ENCODE peak calls at places on chromosomes 2 and 18, in six cellular contexts. W, E, N, Y, B and D are unnamed samples. For H3K4me1, the result is how much of the 10 kb centered on the place peaks cover.

GRCh38 chr2:64626963-64627760 is 26.6 kb downstream of the SERTAD2 start:
- DNase-seq in W (no peak), E (no peak), N (peak), Y (peak), B (no peak), D (no peak)

GRCh38 chr2:182618672-182619079 is 97.4 kb upstream of the DNAJC10 start:
- DNase-seq in W (no peak), E (no peak), N (no peak), Y (no peak), B (no peak), D (no peak)

GRCh38 chr2:1613078-1613445 is 131.3 kb downstream of the PXDN start:
- DNase-seq in W (no peak), E (no peak), N (peak), Y (no peak), B (no peak), D (no peak)

GRCh38 chr2:238267341-238267710 is 21.1 kb downstream of the PER2 start:
- DNase-seq in W (no peak), E (no peak), N (no peak), Y (no peak), B (no peak), D (no peak)

GRCh38 chr2:149160701-149161217 is 122.3 kb downstream of the LYPD6B start:
- DNase-seq in W (peak), E (no peak), N (no peak), Y (peak), B (no peak), D (no peak)

GRCh38 chr18:26721876-26722581 is 143.5 kb downstream of the AQP4 start:
- DNase-seq in W (no peak), E (no peak), N (no peak), Y (no peak), B (no peak), D (no peak)

GRCh38 chr18:78106946-78107345 is 857.3 kb downstream of the GALR1 start:
- DNase-seq in W (no peak), E (no peak), N (no peak), Y (no peak), B (no peak), D (no peak)

GRCh38 chr2:118241128-118241527 is 152.9 kb downstream of the INSIG2 start:
- DNase-seq in W (no peak), E (no peak), N (no peak), Y (no peak), B (no peak), D (no peak)

GRCh38 chr2:16030206-16031054 is 90.1 kb downstream of the MYCN start:
- DNase-seq in W (no peak), E (no peak), N (no peak), Y (no peak), B (no peak), D (no peak)

GRCh38 chr18:44943201-44943881 is 262.7 kb downstream of the SETBP1 start:
- DNase-seq in W (no peak), E (no peak), N (no peak), Y (no peak), B (no peak), D (peak)

GRCh38 chr2:147609301-147609700 is 235.5 kb upstream of the ACVR2A start:
- DNase-seq in W (no peak), E (no peak), N (no peak), Y (no peak), B (no peak), D (no peak)

GRCh38 chr2:143994936-143995335 is 525.0 kb downstream of the ZEB2 start:
- DNase-seq in W (no peak), E (no peak), N (no peak), Y (no peak), B (no peak), D (no peak)

GRCh38 chr2:127052068-127052770 is 54.7 kb downstream of the BIN1 start:
- DNase-seq in W (no peak), E (no peak), N (peak), Y (no peak), B (no peak), D (no peak)

GRCh38 chr2:24049485-24050021 is at the start of gene FKBP1B:
- DNase-seq in W (peak), E (peak), N (peak), Y (peak), B (no peak), D (no peak)

GRCh38 chr2:85312404-85312803 is 15.4 kb downstream of the TGOLN2 start:
- DNase-seq in W (no peak), E (no peak), N (no peak), Y (no peak), B (no peak), D (no peak)

GRCh38 chr18:36376361-36376760 is 78.8 kb downstream of the FHOD3 start:
- DNase-seq in W (no peak), E (no peak), N (no peak), Y (no peak), B (no peak), D (no peak)

GRCh38 chr2:177599072-177599688 is 206.6 kb downstream of the AGPS start:
- DNase-seq in W (no peak), E (no peak), N (no peak), Y (no peak), B (no peak), D (no peak)

GRCh38 chr2:161436411-161436810 is 20.3 kb downstream of the TBR1 start:
- DNase-seq in W (no peak), E (no peak), N (no peak), Y (no peak), B (no peak), D (no peak)

GRCh38 chr2:136281281-136282117 is 163.6 kb upstream of the CXCR4 start:
- DNase-seq in W (no peak), E (no peak), N (peak), Y (no peak), B (no peak), D (no peak)

GRCh38 chr2:152065945-152066344 is 32.9 kb downstream of the CACNB4 start:
- DNase-seq in W (no peak), E (no peak), N (no peak), Y (no peak), B (no peak), D (no peak)

GRCh38 chr2:39510087-39510486 is 73.0 kb upstream of the MAP4K3 start:
- DNase-seq in W (no peak), E (no peak), N (no peak), Y (no peak), B (no peak), D (no peak)

GRCh38 chr18:67665266-67665665 is 148.7 kb upstream of the DSEL start:
- DNase-seq in W (no peak), E (no peak), N (no peak), Y (no peak), B (no peak), D (no peak)

GRCh38 chr2:69997296-69998184 is 36.1 kb upstream of the ASPRV1 start:
- DNase-seq in W (no peak), E (no peak), N (no peak), Y (no peak), B (no peak), D (peak)

GRCh38 chr2:143229952-143230351 is 100.7 kb downstream of the ARHGAP15 start:
- DNase-seq in W (no peak), E (no peak), N (no peak), Y (no peak), B (no peak), D (no peak)

GRCh38 chr2:164742738-164743317 is 98.8 kb downstream of the COBLL1 start:
- DNase-seq in W (no peak), E (no peak), N (no peak), Y (peak), B (no peak), D (no peak)

GRCh38 chr2:4662161-4662779 is 958.9 kb downstream of the DCDC2C start:
- DNase-seq in W (no peak), E (no peak), N (no peak), Y (no peak), B (no peak), D (no peak)

GRCh38 chr2:70528921-70529320 is 24.7 kb downstream of the TGFA start:
- DNase-seq in W (no peak), E (no peak), N (no peak), Y (no peak), B (no peak), D (no peak)

GRCh38 chr2:121133551-121134319 is 151.3 kb downstream of the TFCP2L1 start:
- DNase-seq in W (no peak), E (no peak), N (no peak), Y (no peak), B (no peak), D (no peak)

GRCh38 chr2:70620020-70620419 is 66.4 kb upstream of the TGFA start:
- DNase-seq in W (no peak), E (no peak), N (no peak), Y (no peak), B (no peak), D (no peak)

GRCh38 chr2:160324161-160324768 is 124.2 kb upstream of the ITGB6 start:
- DNase-seq in W (peak), E (peak), N (peak), Y (peak), B (no peak), D (no peak)

GRCh38 chr2:167875524-167875923 is 371.9 kb downstream of the STK39 start:
- DNase-seq in W (no peak), E (no peak), N (no peak), Y (no peak), B (no peak), D (no peak)

GRCh38 chr18:75034937-75035336 is 174.0 kb downstream of the PTGR3 start:
- DNase-seq in W (no peak), E (no peak), N (no peak), Y (no peak), B (no peak), D (no peak)

DNA sequence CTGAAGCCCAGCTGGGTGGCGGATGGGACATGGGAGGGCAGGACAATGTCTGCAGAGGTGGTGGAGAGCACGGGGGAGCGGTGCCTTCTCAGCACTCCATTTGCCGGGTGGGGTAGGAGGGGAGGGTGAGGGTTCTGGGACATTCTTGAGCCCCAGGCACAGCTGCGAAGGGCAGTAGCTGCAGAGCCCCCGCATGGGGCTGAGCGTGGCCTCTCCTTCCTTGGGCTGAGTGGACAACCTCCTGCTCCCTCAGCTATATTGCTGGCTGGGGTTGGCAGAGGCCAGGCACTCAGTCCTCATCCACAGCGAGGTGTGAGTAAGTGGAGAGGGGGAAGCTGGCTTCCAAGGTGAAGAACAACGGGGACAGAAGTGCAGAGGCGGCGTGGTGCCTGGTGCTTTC is 50.1 kb downstream of the RHOB start:
- DNase-seq in W (no peak), E (no peak), N (no peak), Y (no peak), B (no peak), D (no peak)
- H3K4me1 ChIP-seq in W (under half), E (under half), N (under half), Y (under half), B (under half), D (under half)

GRCh38 chr18:471701-472100 is 28.8 kb downstream of the COLEC12 start:
- DNase-seq in W (no peak), E (no peak), N (no peak), Y (no peak), B (no peak), D (no peak)

GRCh38 chr18:470661-471501 is 29.6 kb downstream of the COLEC12 start:
- DNase-seq in W (no peak), E (no peak), N (no peak), Y (no peak), B (no peak), D (no peak)

GRCh38 chr18:473687-474265 is 26.7 kb downstream of the COLEC12 start:
- DNase-seq in W (no peak), E (no peak), N (no peak), Y (no peak), B (no peak), D (no peak)

GRCh38 chr18:464311-464659 is 36.2 kb downstream of the COLEC12 start:
- DNase-seq in W (no peak), E (no peak), N (no peak), Y (no peak), B (no peak), D (no peak)

DNA sequence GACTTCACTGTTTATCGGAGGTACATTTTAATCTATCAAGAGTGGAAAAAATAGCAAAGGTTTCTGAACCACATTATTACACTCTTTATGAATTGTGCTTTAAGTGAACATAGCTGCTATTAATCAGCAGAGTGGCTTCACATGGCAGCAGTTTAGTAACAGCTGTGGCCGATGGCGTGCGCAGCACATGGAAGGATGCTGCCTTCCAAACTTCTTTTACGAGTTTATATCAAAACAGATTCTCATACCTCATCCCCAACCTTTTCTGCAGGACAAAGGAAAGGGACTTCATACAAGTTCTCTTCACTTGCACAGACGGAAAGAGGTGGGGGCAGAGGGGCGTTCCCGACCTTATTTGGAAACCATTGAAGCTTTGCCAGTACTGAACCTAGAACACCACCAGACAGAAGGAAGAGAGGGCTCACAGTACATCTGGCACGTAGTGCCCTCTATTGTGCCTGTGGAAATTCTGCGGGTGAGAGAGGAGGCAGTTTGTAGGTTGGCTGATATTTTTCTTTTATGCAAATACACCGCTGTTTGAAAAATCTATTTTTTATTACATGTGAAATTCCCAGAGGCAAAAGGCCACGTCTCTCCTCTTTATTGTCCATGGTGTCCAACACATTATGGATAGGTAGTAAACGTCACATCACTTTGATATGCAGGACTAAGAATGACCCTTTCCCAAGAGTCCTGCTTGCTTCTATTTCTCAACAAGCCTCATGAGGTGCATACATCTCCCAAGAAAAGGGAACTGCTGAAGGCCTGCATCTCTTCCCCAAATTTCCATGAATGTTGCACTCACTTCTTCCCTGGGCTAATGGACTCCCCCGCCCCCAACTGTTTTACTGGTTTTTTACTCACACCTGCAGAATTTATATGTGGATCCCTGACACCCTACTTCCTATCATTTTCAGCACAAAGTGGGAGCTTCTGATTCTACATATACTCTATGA is 31.4 kb downstream of the COLEC12 start:
- DNase-seq in W (peak), E (no peak), N (peak), Y (no peak), B (no peak), D (no peak)
- H3K4me3 ChIP-seq in W (no peak), E (no peak), N (no peak), Y (no peak), B (no peak), D (no peak)

DNA sequence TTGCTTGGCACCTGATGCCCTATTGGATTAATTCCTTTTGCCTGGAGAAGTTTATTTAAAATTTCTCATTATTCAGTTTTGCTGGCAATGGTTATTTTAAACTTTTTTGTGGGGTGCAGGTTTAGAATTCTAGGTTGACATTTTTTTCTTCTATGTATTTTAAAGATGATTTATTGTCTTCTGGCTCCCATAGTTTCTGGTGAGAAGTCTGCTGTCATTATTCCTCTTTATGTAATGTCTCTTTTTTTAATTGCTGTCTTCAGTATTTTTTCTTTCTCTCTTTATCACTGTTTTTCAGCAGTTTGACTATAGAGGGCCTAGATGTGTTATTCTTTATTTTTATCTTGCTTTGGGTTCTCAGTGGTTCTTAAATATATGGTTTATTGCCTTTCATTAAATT is 182.2 kb upstream of the STON1 start:
- DNase-seq in W (peak), E (no peak), N (peak), Y (no peak), B (no peak), D (no peak)
- H3K4me1 ChIP-seq in W (under half), E (under half), N (under half), Y (under half), B (under half), D (under half)

GRCh38 chr2:163731735-163732134 is 4.1 kb downstream of the FIGN start:
- DNase-seq in W (no peak), E (no peak), N (no peak), Y (no peak), B (no peak), D (no peak)

GRCh38 chr2:163730556-163730955 is 5.3 kb downstream of the FIGN start:
- DNase-seq in W (no peak), E (no peak), N (no peak), Y (no peak), B (no peak), D (no peak)

GRCh38 chr2:163734401-163734800 is 1.4 kb downstream of the FIGN start:
- DNase-seq in W (no peak), E (no peak), N (no peak), Y (no peak), B (no peak), D (no peak)

GRCh38 chr2:163733301-163733938 is 2.4 kb downstream of the FIGN start:
- DNase-seq in W (no peak), E (no peak), N (peak), Y (peak), B (no peak), D (no peak)

DNA sequence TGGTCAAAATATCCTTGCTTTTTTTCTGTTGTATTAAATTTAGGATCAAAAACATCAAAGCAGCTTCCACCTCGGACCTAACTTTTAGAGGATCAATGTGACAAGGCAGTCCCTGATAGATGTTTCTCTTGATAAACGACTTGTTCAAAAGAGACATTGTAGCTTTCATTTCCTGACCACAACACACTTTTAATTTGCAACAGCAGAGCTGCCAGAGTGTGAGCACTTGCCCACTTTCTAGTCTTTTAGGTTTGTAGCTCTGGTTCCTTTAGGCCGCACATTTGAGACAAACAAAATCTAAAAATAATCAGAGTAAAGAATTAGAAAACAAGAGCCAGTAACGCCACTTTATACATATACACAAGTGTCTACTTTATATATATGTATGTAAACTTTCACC is 3.1 kb downstream of the FIGN start:
- DNase-seq in W (no peak), E (no peak), N (no peak), Y (no peak), B (no peak), D (no peak)
- H3K4me3 ChIP-seq in W (no peak), E (no peak), N (peak), Y (peak), B (no peak), D (peak)

GRCh38 chr2:230429513-230429912 is 13.5 kb downstream of the SP100 start:
- DNase-seq in W (no peak), E (no peak), N (no peak), Y (no peak), B (no peak), D (no peak)
- H3K4me1 ChIP-seq in W (under half), E (under half), N (under half), Y (under half), B (under half), D (under half)

GRCh38 chr2:217936952-217937351 is 65.8 kb downstream of the TNS1 start:
- DNase-seq in W (no peak), E (no peak), N (no peak), Y (no peak), B (no peak), D (no peak)

GRCh38 chr2:217939220-217939619 is 63.6 kb downstream of the TNS1 start:
- DNase-seq in W (no peak), E (no peak), N (no peak), Y (no peak), B (no peak), D (no peak)

GRCh38 chr2:217937446-217937845 is 65.3 kb downstream of the TNS1 start:
- DNase-seq in W (no peak), E (no peak), N (peak), Y (no peak), B (no peak), D (no peak)

GRCh38 chr2:217939629-217940245 is 63.1 kb downstream of the TNS1 start:
- DNase-seq in W (no peak), E (no peak), N (no peak), Y (no peak), B (no peak), D (no peak)

GRCh38 chr2:217938038-217938437 is 64.8 kb downstream of the TNS1 start:
- DNase-seq in W (no peak), E (no peak), N (no peak), Y (no peak), B (no peak), D (no peak)
- H3K4me3 ChIP-seq in W (no peak), E (peak), N (no peak), Y (no peak), B (peak), D (peak)

GRCh38 chr2:62740221-62740620 is 34.7 kb downstream of the EHBP1 start:
- DNase-seq in W (no peak), E (no peak), N (no peak), Y (no peak), B (no peak), D (no peak)

GRCh38 chr2:62738981-62739936 is 33.7 kb downstream of the EHBP1 start:
- DNase-seq in W (no peak), E (no peak), N (no peak), Y (no peak), B (no peak), D (no peak)

GRCh38 chr2:62741954-62742722 is 36.6 kb downstream of the EHBP1 start:
- DNase-seq in W (no peak), E (no peak), N (no peak), Y (no peak), B (no peak), D (no peak)

GRCh38 chr2:62743506-62743905 is 38.0 kb downstream of the EHBP1 start:
- DNase-seq in W (no peak), E (no peak), N (no peak), Y (no peak), B (no peak), D (no peak)

GRCh38 chr2:62741127-62741526 is 35.6 kb downstream of the EHBP1 start:
- DNase-seq in W (no peak), E (no peak), N (no peak), Y (no peak), B (no peak), D (no peak)
- H3K4me1 ChIP-seq in W (under half), E (under half), N (under half), Y (under half), B (under half), D (under half)